ENCODE peak calls at places on chromosomes 4 and X, in ten cellular contexts. X is NCI-H1930; I is mucosa of gallbladder; O is neural crest cell; D is naive thymus-derived CD4-positive, alpha-beta T cell; Y is A549; N is tibial nerve; J is stimulated activated CD8-positive, alpha-beta memory T cell treated with anti-CD3 and anti-CD28 coated beads, Interleukin-7, amount 100 ng/mL, for 1 hour; Q is NCI-H2081; S is smooth muscle cell of the brain vasculature. U is an unnamed sample.

GRCh38 chr4:76388160-76388908 is 32.6 kb downstream of the CCDC158 start:
- DNase-seq in X (no peak), I (no peak), O (no peak), D (no peak), Y (peak), N (no peak), J (no peak), Q (no peak), S (no peak), U (no peak)

GRCh38 chr4:36312511-36312910 is 31.1 kb downstream of the DTHD1 start:
- DNase-seq in X (no peak), I (no peak), O (no peak), D (no peak), Y (no peak), N (no peak), J (no peak), Q (no peak), S (no peak), U (no peak)

GRCh38 chrX:106300656-106301055 is 132.6 kb downstream of the PWWP3B start:
- DNase-seq in X (no peak), I (no peak), O (no peak), D (no peak), Y (no peak), N (no peak), J (no peak), Q (no peak), S (no peak), U (no peak)

GRCh38 chr4:71229477-71230257 is 109.2 kb upstream of the SLC4A4 start:
- DNase-seq in X (peak), I (peak), O (peak), D (no peak), Y (peak), N (no peak), J (no peak), Q (peak), S (no peak), U (no peak)

GRCh38 chr4:37383579-37384229 is 139.2 kb downstream of the NWD2 start:
- DNase-seq in X (no peak), I (peak), O (peak), D (peak), Y (peak), N (no peak), J (no peak), Q (peak), S (no peak), U (no peak)

GRCh38 chrX:132622130-132622529 is 133.3 kb upstream of the MBNL3 start:
- DNase-seq in X (no peak), I (no peak), O (no peak), D (no peak), Y (no peak), N (no peak), J (no peak), Q (no peak), S (no peak), U (no peak)

GRCh38 chrX:47208108-47208507 is 10.4 kb upstream of the CDK16 start:
- DNase-seq in X (no peak), I (no peak), O (no peak), D (no peak), Y (no peak), N (no peak), J (no peak), Q (no peak), S (no peak), U (no peak)

GRCh38 chr4:175935016-175935661 is 123.1 kb upstream of the GPM6A start:
- DNase-seq in X (no peak), I (peak), O (no peak), D (no peak), Y (no peak), N (no peak), J (no peak), Q (no peak), S (no peak), U (no peak)

GRCh38 chrX:86910602-86911311 is 606.8 kb upstream of the KLHL4 start:
- DNase-seq in X (no peak), I (no peak), O (no peak), D (no peak), Y (no peak), N (no peak), J (no peak), Q (no peak), S (no peak), U (no peak)

GRCh38 chr4:182680196-182680771 is 236.9 kb downstream of the DCTD start:
- DNase-seq in X (no peak), I (no peak), O (peak), D (no peak), Y (no peak), N (no peak), J (no peak), Q (no peak), S (no peak), U (no peak)

GRCh38 chr4:183349673-183350072 is 27.4 kb upstream of the CLDN24 start:
- DNase-seq in X (no peak), I (no peak), O (no peak), D (no peak), Y (no peak), N (no peak), J (no peak), Q (no peak), S (no peak), U (no peak)

GRCh38 chr4:24262616-24263015 is 321.7 kb downstream of the DHX15 start:
- DNase-seq in X (no peak), I (no peak), O (no peak), D (no peak), Y (no peak), N (no peak), J (no peak), Q (no peak), S (no peak), U (no peak)

GRCh38 chr4:176641237-176641636 is 151.5 kb downstream of the VEGFC start:
- DNase-seq in X (no peak), I (no peak), O (no peak), D (no peak), Y (no peak), N (no peak), J (no peak), Q (no peak), S (no peak), U (no peak)

GRCh38 chrX:129777218-129777768 is 2.5 kb upstream of the SASH3 start:
- DNase-seq in X (no peak), I (peak), O (no peak), D (peak), Y (no peak), N (no peak), J (no peak), Q (no peak), S (no peak), U (peak)

GRCh38 chr4:99207911-99208718 is 10.9 kb downstream of the ADH6 start:
- DNase-seq in X (no peak), I (no peak), O (no peak), D (no peak), Y (no peak), N (no peak), J (no peak), Q (no peak), S (no peak), U (no peak)

GRCh38 chr4:80967346-80967745 is 63.2 kb upstream of the BMP3 start:
- DNase-seq in X (no peak), I (no peak), O (no peak), D (no peak), Y (no peak), N (no peak), J (no peak), Q (no peak), S (no peak), U (no peak)

GRCh38 chrX:136725446-136726104 is 55.2 kb downstream of the ARHGEF6 start:
- DNase-seq in X (no peak), I (no peak), O (no peak), D (no peak), Y (no peak), N (no peak), J (no peak), Q (no peak), S (no peak), U (no peak)

GRCh38 chr4:122830392-122831095 is 3.9 kb downstream of the FGF2 start:
- DNase-seq in X (no peak), I (no peak), O (no peak), D (no peak), Y (no peak), N (no peak), J (no peak), Q (no peak), S (no peak), U (no peak)

GRCh38 chrX:150405576-150405975 is 42.5 kb downstream of the MAMLD1 start:
- DNase-seq in X (no peak), I (no peak), O (no peak), D (no peak), Y (peak), N (no peak), J (no peak), Q (no peak), S (no peak), U (no peak)

GRCh38 chr4:35820026-35820425 is 424.3 kb downstream of the ARAP2 start:
- DNase-seq in X (no peak), I (no peak), O (no peak), D (no peak), Y (no peak), N (no peak), J (no peak), Q (no peak), S (no peak), U (no peak)

GRCh38 chr4:115154826-115155225 is 41.4 kb upstream of the NDST4 start:
- DNase-seq in X (no peak), I (no peak), O (no peak), D (no peak), Y (no peak), N (no peak), J (no peak), Q (peak), S (peak), U (no peak)

GRCh38 chrX:13212191-13212651 is 107.6 kb downstream of the ATXN3L start:
- DNase-seq in X (no peak), I (no peak), O (no peak), D (no peak), Y (no peak), N (no peak), J (no peak), Q (no peak), S (no peak), U (no peak)

GRCh38 chr4:145939856-145940255 is 1.2 kb upstream of the ZNF827 start:
- DNase-seq in X (no peak), I (no peak), O (no peak), D (no peak), Y (no peak), N (no peak), J (no peak), Q (no peak), S (no peak), U (no peak)

GRCh38 chr4:3293410-3294391 is 880 bp downstream of the RGS12 start:
- DNase-seq in X (no peak), I (no peak), O (no peak), D (peak), Y (no peak), N (no peak), J (no peak), Q (no peak), S (no peak), U (no peak)

GRCh38 chrX:23904096-23904495 is 3.6 kb downstream of the APOO start:
- DNase-seq in X (no peak), I (no peak), O (no peak), D (no peak), Y (no peak), N (no peak), J (no peak), Q (no peak), S (no peak), U (no peak)

GRCh38 chrX:92283298-92283697 is 504.1 kb downstream of the PCDH11X start:
- DNase-seq in X (no peak), I (no peak), O (no peak), D (no peak), Y (no peak), N (no peak), J (no peak), Q (no peak), S (no peak), U (no peak)

GRCh38 chr4:91064157-91064853 is 937.1 kb downstream of the CCSER1 start:
- DNase-seq in X (peak), I (no peak), O (peak), D (no peak), Y (peak), N (no peak), J (no peak), Q (peak), S (peak), U (no peak)

GRCh38 chrX:39439910-39440733 is 638.9 kb downstream of the MID1IP1 start:
- DNase-seq in X (no peak), I (no peak), O (no peak), D (no peak), Y (no peak), N (no peak), J (no peak), Q (no peak), S (no peak), U (no peak)

GRCh38 chrX:120790118-120790517 is 85.5 kb downstream of the CT47B1 start:
- DNase-seq in X (peak), I (peak), O (peak), D (peak), Y (peak), N (no peak), J (no peak), Q (peak), S (peak), U (no peak)

GRCh38 chr4:69835766-69836165 is 24.2 kb downstream of the SULT1E1 start:
- DNase-seq in X (no peak), I (no peak), O (no peak), D (no peak), Y (no peak), N (no peak), J (no peak), Q (no peak), S (no peak), U (no peak)

GRCh38 chrX:118495958-118496762 is 545 bp downstream of the DOCK11 start:
- DNase-seq in X (peak), I (peak), O (peak), D (peak), Y (peak), N (no peak), J (peak), Q (peak), S (no peak), U (no peak)

GRCh38 chrX:85922821-85923220 is 124.5 kb downstream of the CHM start:
- DNase-seq in X (no peak), I (no peak), O (no peak), D (no peak), Y (no peak), N (no peak), J (no peak), Q (no peak), S (no peak), U (no peak)

GRCh38 chr4:110124721-110125120 is 73.7 kb downstream of the ELOVL6 start:
- DNase-seq in X (no peak), I (no peak), O (no peak), D (no peak), Y (no peak), N (no peak), J (no peak), Q (no peak), S (no peak), U (no peak)

GRCh38 chr4:80014531-80014930 is 58.5 kb downstream of the ANTXR2 start:
- DNase-seq in X (no peak), I (no peak), O (no peak), D (no peak), Y (no peak), N (no peak), J (no peak), Q (no peak), S (no peak), U (no peak)

GRCh38 chrX:120365320-120365719 is 3.4 kb downstream of the ATP1B4 start:
- DNase-seq in X (no peak), I (peak), O (no peak), D (peak), Y (peak), N (peak), J (peak), Q (peak), S (no peak), U (no peak)

GRCh38 chr4:96473246-96473645 is 633.4 kb downstream of the PDHA2 start:
- DNase-seq in X (no peak), I (no peak), O (no peak), D (no peak), Y (no peak), N (no peak), J (no peak), Q (no peak), S (no peak), U (no peak)

GRCh38 chr4:188015025-188015778 is 19.6 kb downstream of the ZFP42 start:
- DNase-seq in X (no peak), I (no peak), O (no peak), D (no peak), Y (peak), N (no peak), J (no peak), Q (no peak), S (no peak), U (no peak)

GRCh38 chr4:38703625-38704024 is 39.6 kb downstream of the KLF3 start:
- DNase-seq in X (no peak), I (no peak), O (no peak), D (no peak), Y (no peak), N (no peak), J (no peak), Q (no peak), S (no peak), U (no peak)